ENCODE peak calls at places on chromosomes 12 and 14, in four cellular contexts. One of them, this sample, is unnamed.

GRCh38 chr14:26709019-26709418 is 111.2 kb upstream of the NOVA1 start:
- DNase-seq in foreskin fibroblast: peak
- DNase-seq in kidney: no peak
- DNase-seq in A549: no peak
- DNase-seq in this sample: no peak

GRCh38 chr14:44767646-44768173 is 194.0 kb downstream of the KLHL28 start:
- DNase-seq in foreskin fibroblast: no peak
- DNase-seq in kidney: no peak
- DNase-seq in A549: no peak
- DNase-seq in this sample: peak

GRCh38 chr14:101105045-101105444 is 201.5 kb upstream of the RTL1 start:
- DNase-seq in foreskin fibroblast: no peak
- DNase-seq in kidney: peak
- DNase-seq in A549: no peak
- DNase-seq in this sample: no peak

GRCh38 chr12:62291888-62292760 is 31.9 kb downstream of the USP15 start:
- DNase-seq in foreskin fibroblast: peak
- DNase-seq in kidney: no peak
- DNase-seq in A549: peak
- DNase-seq in this sample: no peak

GRCh38 chr12:2075558-2076195 is 22.9 kb downstream of the CACNA1C start:
- DNase-seq in foreskin fibroblast: no peak
- DNase-seq in kidney: no peak
- DNase-seq in A549: no peak
- DNase-seq in this sample: no peak

GRCh38 chr14:21825147-21825743 is 151.6 kb upstream of the OR4E1 start:
- DNase-seq in foreskin fibroblast: no peak
- DNase-seq in kidney: no peak
- DNase-seq in A549: peak
- DNase-seq in this sample: peak

GRCh38 chr12:14769837-14770494 is 33.3 kb downstream of the WBP11 start:
- DNase-seq in foreskin fibroblast: peak
- DNase-seq in kidney: peak
- DNase-seq in A549: peak
- DNase-seq in this sample: no peak

GRCh38 chr12:108634225-108634795 is 616 bp upstream of the SELPLG start:
- DNase-seq in foreskin fibroblast: no peak
- DNase-seq in kidney: no peak
- DNase-seq in A549: peak
- DNase-seq in this sample: no peak

GRCh38 chr12:44875954-44876553 is at the start of gene NELL2:
- DNase-seq in foreskin fibroblast: peak
- DNase-seq in kidney: peak
- DNase-seq in A549: peak
- DNase-seq in this sample: peak

DNA sequence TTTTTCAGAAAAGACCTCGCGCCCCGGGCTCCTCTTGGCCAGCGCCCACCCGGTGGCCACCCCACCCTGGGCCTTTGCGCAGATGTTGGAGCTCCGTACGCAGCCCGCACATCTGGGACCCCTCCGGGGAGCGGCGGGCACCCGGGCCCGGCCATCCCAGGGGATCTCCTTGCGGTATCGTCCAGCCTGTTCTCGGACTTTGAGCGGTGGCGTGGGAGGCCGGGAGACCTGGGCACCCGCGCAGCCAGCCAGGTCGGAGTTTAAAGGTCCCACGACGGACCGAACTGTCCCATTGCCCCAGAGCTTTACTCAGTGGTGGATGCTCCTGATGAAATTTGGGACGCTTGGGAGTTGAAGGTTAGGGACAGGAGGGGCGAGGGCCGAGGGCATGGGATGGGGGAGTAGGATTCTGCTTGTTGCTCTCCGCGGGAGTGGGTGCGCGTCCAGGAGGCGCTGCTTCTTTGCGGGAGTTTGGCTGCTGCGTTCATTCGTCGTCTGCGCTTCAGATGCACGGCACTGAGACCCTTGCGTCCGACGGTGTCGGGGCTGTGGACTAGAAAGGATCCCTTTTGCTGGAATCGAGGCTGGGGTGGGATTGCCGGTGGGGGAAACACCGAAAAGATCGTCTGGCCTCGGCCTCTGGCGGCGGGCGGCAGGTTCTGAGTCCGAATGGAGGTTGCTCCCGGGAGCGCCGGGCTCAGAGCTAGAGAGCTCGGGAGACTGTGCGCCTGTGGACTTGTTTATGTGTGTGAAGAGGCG is 1.4 kb downstream of the NTF3 start:
- DNase-seq in foreskin fibroblast: peak
- DNase-seq in kidney: peak
- DNase-seq in A549: no peak
- DNase-seq in this sample: no peak
- H3K4me3 ChIP-seq in foreskin fibroblast: peak
- H3K4me3 ChIP-seq in kidney: peak
- H3K4me3 ChIP-seq in A549: no peak
- H3K4me3 ChIP-seq in this sample: no peak

GRCh38 chr14:57378661-57379060 is 11.7 kb upstream of the NAA30 start:
- DNase-seq in foreskin fibroblast: peak
- DNase-seq in kidney: no peak
- DNase-seq in A549: peak
- DNase-seq in this sample: no peak
- TF ChIP-seq CTCF in foreskin fibroblast: no peak
- TF ChIP-seq CTCF in kidney: no peak
- TF ChIP-seq CTCF in A549: peak
- TF ChIP-seq CTCF in this sample: no peak

GRCh38 chr12:122244565-122245371 is 18.9 kb upstream of the DIABLO start:
- DNase-seq in foreskin fibroblast: no peak
- DNase-seq in kidney: no peak
- DNase-seq in A549: no peak
- DNase-seq in this sample: no peak
- H3K4me3 ChIP-seq in foreskin fibroblast: no peak
- H3K4me3 ChIP-seq in kidney: no peak
- H3K4me3 ChIP-seq in A549: no peak
- H3K4me3 ChIP-seq in this sample: no peak

GRCh38 chr12:49671051-49671765 is 36.0 kb downstream of the FMNL3 start:
- DNase-seq in foreskin fibroblast: no peak
- DNase-seq in kidney: peak
- DNase-seq in A549: no peak
- DNase-seq in this sample: no peak
- TF ChIP-seq CTCF in foreskin fibroblast: no peak
- TF ChIP-seq CTCF in kidney: no peak
- TF ChIP-seq CTCF in A549: no peak
- TF ChIP-seq CTCF in this sample: no peak

GRCh38 chr14:88388741-88389282 is 3.4 kb downstream of the SPATA7 start:
- DNase-seq in foreskin fibroblast: no peak
- DNase-seq in kidney: no peak
- DNase-seq in A549: peak
- DNase-seq in this sample: no peak

GRCh38 chr14:88380405-88380804 is 5.1 kb upstream of the SPATA7 start:
- DNase-seq in foreskin fibroblast: peak
- DNase-seq in kidney: no peak
- DNase-seq in A549: peak
- DNase-seq in this sample: no peak

GRCh38 chr14:88385212-88386101 is at the start of gene SPATA7:
- DNase-seq in foreskin fibroblast: peak
- DNase-seq in kidney: peak
- DNase-seq in A549: peak
- DNase-seq in this sample: peak

GRCh38 chr14:88386395-88386794 is 938 bp downstream of the SPATA7 start:
- DNase-seq in foreskin fibroblast: no peak
- DNase-seq in kidney: no peak
- DNase-seq in A549: no peak
- DNase-seq in this sample: no peak

DNA sequence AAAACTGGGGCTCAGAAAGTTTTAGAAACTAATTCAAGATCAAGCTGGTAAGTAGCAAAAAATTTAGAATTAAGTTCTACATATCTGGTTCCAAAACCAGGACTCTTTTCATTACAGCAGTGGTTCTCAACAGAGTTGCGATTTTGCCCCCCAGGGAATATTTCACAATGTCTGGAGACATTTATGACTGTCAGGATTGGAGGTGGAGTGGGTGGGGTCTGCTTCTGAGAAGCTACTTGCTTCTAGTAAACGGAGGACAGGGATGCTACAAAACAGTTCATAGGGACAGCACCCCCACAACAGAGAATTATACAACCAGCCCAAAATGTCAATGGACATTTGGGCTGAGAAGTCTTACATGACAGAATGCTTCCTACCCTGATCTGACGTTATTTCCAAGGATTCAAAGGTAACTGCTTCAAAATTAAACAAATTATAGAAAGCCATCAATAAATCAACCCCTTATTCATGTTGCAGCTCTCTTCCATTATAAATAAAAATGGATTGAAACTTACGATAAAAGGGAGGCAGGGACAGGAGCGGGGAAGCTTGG is 728 bp upstream of the SPATA7 start:
- DNase-seq in foreskin fibroblast: peak
- DNase-seq in kidney: no peak
- DNase-seq in A549: no peak
- DNase-seq in this sample: no peak
- H3K4me3 ChIP-seq in foreskin fibroblast: peak
- H3K4me3 ChIP-seq in kidney: peak
- H3K4me3 ChIP-seq in A549: peak
- H3K4me3 ChIP-seq in this sample: peak

DNA sequence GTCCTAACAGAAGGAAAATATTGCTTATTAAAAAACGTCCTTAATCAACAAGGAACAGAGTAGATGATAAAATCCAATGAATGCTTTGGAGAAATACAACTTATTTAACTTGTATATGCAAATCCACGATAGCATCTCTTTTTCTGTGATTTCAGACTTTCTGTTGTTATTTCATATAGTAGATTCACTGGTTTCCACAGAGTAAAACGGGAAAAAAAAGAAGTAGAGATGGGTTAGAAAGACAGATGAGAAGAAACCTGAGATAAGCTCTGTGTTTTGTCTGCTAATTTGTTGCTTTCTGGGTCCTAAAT is 447.7 kb downstream of the RERGL start:
- DNase-seq in foreskin fibroblast: no peak
- DNase-seq in kidney: no peak
- DNase-seq in A549: no peak
- DNase-seq in this sample: no peak
- TF ChIP-seq CTCF in foreskin fibroblast: no peak
- TF ChIP-seq CTCF in kidney: no peak
- TF ChIP-seq CTCF in A549: no peak
- TF ChIP-seq CTCF in this sample: no peak

GRCh38 chr12:110780448-110780847 is 37.8 kb upstream of the PPP1CC start:
- DNase-seq in foreskin fibroblast: no peak
- DNase-seq in kidney: no peak
- DNase-seq in A549: no peak
- DNase-seq in this sample: no peak

GRCh38 chr12:110774824-110775223 is 32.1 kb upstream of the PPP1CC start:
- DNase-seq in foreskin fibroblast: no peak
- DNase-seq in kidney: no peak
- DNase-seq in A549: no peak
- DNase-seq in this sample: no peak

GRCh38 chr12:110775997-110776396 is 33.3 kb upstream of the PPP1CC start:
- DNase-seq in foreskin fibroblast: no peak
- DNase-seq in kidney: no peak
- DNase-seq in A549: no peak
- DNase-seq in this sample: no peak

GRCh38 chr12:110778801-110779577 is 36.3 kb upstream of the PPP1CC start:
- DNase-seq in foreskin fibroblast: no peak
- DNase-seq in kidney: no peak
- DNase-seq in A549: no peak
- DNase-seq in this sample: no peak

DNA sequence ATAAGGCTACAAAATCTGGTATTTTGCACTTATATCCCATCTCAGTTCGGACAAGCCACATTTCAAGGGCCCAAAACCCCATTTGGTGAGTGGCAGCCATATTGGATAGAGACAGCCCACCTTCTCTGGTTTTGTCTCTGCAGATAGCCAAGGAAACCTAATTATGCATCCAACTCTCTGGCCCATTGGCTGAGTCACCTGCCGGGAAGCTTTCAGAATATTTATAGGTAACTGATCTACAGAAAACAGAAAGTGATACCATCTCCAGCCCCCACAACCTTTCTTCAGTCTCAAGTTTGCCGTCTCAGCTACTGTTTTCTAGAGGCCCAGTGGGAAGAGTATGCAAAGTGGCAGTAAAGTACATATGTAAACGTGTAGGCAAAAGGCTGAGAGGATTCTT is 33.7 kb upstream of the PPP1CC start:
- DNase-seq in foreskin fibroblast: no peak
- DNase-seq in kidney: no peak
- DNase-seq in A549: no peak
- DNase-seq in this sample: no peak
- H3K4me3 ChIP-seq in foreskin fibroblast: no peak
- H3K4me3 ChIP-seq in kidney: no peak
- H3K4me3 ChIP-seq in A549: no peak
- H3K4me3 ChIP-seq in this sample: no peak